ENCODE peak calls at places on chromosome 7, in six cellular contexts. One of them, this sample, is unnamed.

GRCh38 chr7:50216626-50217025 is 87.9 kb upstream of the IKZF1 start:
- DNase-seq in fibroblast of the aortic adventitia: no peak
- DNase-seq in kidney: no peak
- DNase-seq in keratinocyte: no peak
- DNase-seq in AG09319: no peak
- DNase-seq in cardiac fibroblast: no peak
- DNase-seq in this sample: no peak

GRCh38 chr7:57220746-57221145 is 88.5 kb upstream of the ZNF479 start:
- DNase-seq in keratinocyte: no peak
- DNase-seq in kidney: peak
- DNase-seq in cardiac fibroblast: no peak
- DNase-seq in fibroblast of the aortic adventitia: no peak
- DNase-seq in AG09319: no peak
- DNase-seq in this sample: no peak

GRCh38 chr7:77655836-77656455 is 40.3 kb upstream of the RSBN1L start:
- DNase-seq in kidney: no peak
- DNase-seq in AG09319: no peak
- DNase-seq in keratinocyte: no peak
- DNase-seq in fibroblast of the aortic adventitia: no peak
- DNase-seq in cardiac fibroblast: peak
- DNase-seq in this sample: no peak

GRCh38 chr7:21256310-21256877 is 171.5 kb upstream of the SP4 start:
- DNase-seq in kidney: no peak
- DNase-seq in AG09319: no peak
- DNase-seq in keratinocyte: no peak
- DNase-seq in cardiac fibroblast: peak
- DNase-seq in fibroblast of the aortic adventitia: peak
- DNase-seq in this sample: peak

GRCh38 chr7:69781412-69781846 is 183.2 kb downstream of the AUTS2 start:
- DNase-seq in keratinocyte: no peak
- DNase-seq in cardiac fibroblast: no peak
- DNase-seq in kidney: no peak
- DNase-seq in fibroblast of the aortic adventitia: peak
- DNase-seq in AG09319: no peak
- DNase-seq in this sample: no peak

GRCh38 chr7:115230882-115231508 is 309.1 kb downstream of the MDFIC start:
- DNase-seq in fibroblast of the aortic adventitia: peak
- DNase-seq in kidney: no peak
- DNase-seq in AG09319: peak
- DNase-seq in cardiac fibroblast: peak
- DNase-seq in keratinocyte: peak
- DNase-seq in this sample: no peak

GRCh38 chr7:46714904-46715303 is 793.8 kb upstream of the IGFBP3 start:
- DNase-seq in fibroblast of the aortic adventitia: no peak
- DNase-seq in kidney: no peak
- DNase-seq in keratinocyte: no peak
- DNase-seq in cardiac fibroblast: no peak
- DNase-seq in AG09319: no peak
- DNase-seq in this sample: no peak

GRCh38 chr7:114622189-114622588 is 207.6 kb downstream of the FOXP2 start:
- DNase-seq in kidney: no peak
- DNase-seq in fibroblast of the aortic adventitia: no peak
- DNase-seq in keratinocyte: no peak
- DNase-seq in cardiac fibroblast: no peak
- DNase-seq in AG09319: no peak
- DNase-seq in this sample: no peak

GRCh38 chr7:141114141-141114664 is 40.3 kb downstream of the TMEM178B start:
- DNase-seq in cardiac fibroblast: no peak
- DNase-seq in fibroblast of the aortic adventitia: no peak
- DNase-seq in AG09319: no peak
- DNase-seq in keratinocyte: no peak
- DNase-seq in kidney: no peak
- DNase-seq in this sample: no peak

GRCh38 chr7:141001122-141001521 is 13.6 kb downstream of the MRPS33 start:
- DNase-seq in cardiac fibroblast: no peak
- DNase-seq in kidney: no peak
- DNase-seq in keratinocyte: no peak
- DNase-seq in AG09319: no peak
- DNase-seq in fibroblast of the aortic adventitia: no peak
- DNase-seq in this sample: no peak

GRCh38 chr7:23012797-23013714 is 874 bp downstream of the HYCC1 start:
- DNase-seq in AG09319: no peak
- DNase-seq in kidney: peak
- DNase-seq in keratinocyte: no peak
- DNase-seq in cardiac fibroblast: peak
- DNase-seq in fibroblast of the aortic adventitia: peak
- DNase-seq in this sample: peak

GRCh38 chr7:65804887-65805286 is 68.0 kb upstream of the VKORC1L1 start:
- DNase-seq in kidney: no peak
- DNase-seq in cardiac fibroblast: no peak
- DNase-seq in AG09319: no peak
- DNase-seq in fibroblast of the aortic adventitia: no peak
- DNase-seq in keratinocyte: no peak
- DNase-seq in this sample: no peak

GRCh38 chr7:44313621-44314031 is 11.8 kb downstream of the CAMK2B start:
- DNase-seq in keratinocyte: no peak
- DNase-seq in cardiac fibroblast: no peak
- DNase-seq in AG09319: no peak
- DNase-seq in kidney: no peak
- DNase-seq in fibroblast of the aortic adventitia: no peak
- DNase-seq in this sample: no peak

GRCh38 chr7:47600199-47601118 is 18.5 kb upstream of the TNS3 start:
- DNase-seq in kidney: no peak
- DNase-seq in cardiac fibroblast: peak
- DNase-seq in AG09319: no peak
- DNase-seq in keratinocyte: no peak
- DNase-seq in fibroblast of the aortic adventitia: peak
- DNase-seq in this sample: no peak

DNA sequence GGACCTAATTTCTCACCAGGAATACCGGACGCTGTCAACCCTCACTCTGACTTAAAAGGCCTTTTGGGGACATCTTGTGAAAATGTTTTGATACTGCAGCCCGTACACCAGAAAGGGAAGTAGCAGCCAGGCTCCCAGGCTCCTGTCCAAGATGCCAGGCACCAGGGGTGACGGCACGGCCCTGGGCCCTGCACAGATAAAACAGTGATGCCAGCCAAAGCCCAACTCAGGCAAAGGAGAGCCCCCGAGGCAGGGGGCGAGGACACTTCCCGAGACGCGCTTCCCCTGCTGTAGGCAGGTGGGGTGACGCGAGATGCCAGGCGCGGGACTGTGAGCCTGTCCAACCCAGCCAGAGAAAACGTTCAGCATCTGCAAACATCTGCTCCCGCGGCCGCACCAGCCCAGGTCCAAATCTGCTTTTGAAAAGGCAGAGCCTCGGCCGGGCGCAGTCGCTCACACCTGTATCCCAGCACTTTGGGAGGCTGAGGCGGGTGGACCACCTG is 15.7 kb downstream of the ZFAND2A start:
- DNase-seq in keratinocyte: no peak
- DNase-seq in cardiac fibroblast: peak
- DNase-seq in fibroblast of the aortic adventitia: peak
- DNase-seq in AG09319: no peak
- DNase-seq in kidney: peak
- DNase-seq in this sample: no peak
- TF ChIP-seq CTCF in keratinocyte: no peak
- TF ChIP-seq CTCF in cardiac fibroblast: no peak
- TF ChIP-seq CTCF in fibroblast of the aortic adventitia: no peak
- TF ChIP-seq CTCF in AG09319: peak
- TF ChIP-seq CTCF in kidney: no peak
- TF ChIP-seq CTCF in this sample: no peak

GRCh38 chr7:117157871-117158209 is 165.0 kb downstream of the WNT2 start:
- DNase-seq in keratinocyte: no peak
- DNase-seq in fibroblast of the aortic adventitia: no peak
- DNase-seq in kidney: no peak
- DNase-seq in AG09319: no peak
- DNase-seq in cardiac fibroblast: no peak
- DNase-seq in this sample: no peak

GRCh38 chr7:117155694-117156093 is 167.2 kb downstream of the WNT2 start:
- DNase-seq in fibroblast of the aortic adventitia: no peak
- DNase-seq in kidney: no peak
- DNase-seq in cardiac fibroblast: no peak
- DNase-seq in AG09319: no peak
- DNase-seq in keratinocyte: no peak
- DNase-seq in this sample: no peak

GRCh38 chr7:117158941-117159705 is 163.7 kb downstream of the WNT2 start:
- DNase-seq in cardiac fibroblast: peak
- DNase-seq in fibroblast of the aortic adventitia: peak
- DNase-seq in kidney: no peak
- DNase-seq in keratinocyte: no peak
- DNase-seq in AG09319: no peak
- DNase-seq in this sample: no peak

GRCh38 chr7:117154721-117155120 is 168.1 kb downstream of the WNT2 start:
- DNase-seq in AG09319: no peak
- DNase-seq in kidney: no peak
- DNase-seq in fibroblast of the aortic adventitia: no peak
- DNase-seq in keratinocyte: no peak
- DNase-seq in cardiac fibroblast: no peak
- DNase-seq in this sample: no peak

GRCh38 chr7:117157121-117157870 is 165.6 kb downstream of the WNT2 start:
- DNase-seq in keratinocyte: no peak
- DNase-seq in AG09319: peak
- DNase-seq in cardiac fibroblast: peak
- DNase-seq in fibroblast of the aortic adventitia: peak
- DNase-seq in kidney: no peak
- DNase-seq in this sample: no peak
- TF ChIP-seq CTCF in keratinocyte: peak
- TF ChIP-seq CTCF in AG09319: peak
- TF ChIP-seq CTCF in cardiac fibroblast: peak
- TF ChIP-seq CTCF in fibroblast of the aortic adventitia: peak
- TF ChIP-seq CTCF in kidney: no peak
- TF ChIP-seq CTCF in this sample: no peak

DNA sequence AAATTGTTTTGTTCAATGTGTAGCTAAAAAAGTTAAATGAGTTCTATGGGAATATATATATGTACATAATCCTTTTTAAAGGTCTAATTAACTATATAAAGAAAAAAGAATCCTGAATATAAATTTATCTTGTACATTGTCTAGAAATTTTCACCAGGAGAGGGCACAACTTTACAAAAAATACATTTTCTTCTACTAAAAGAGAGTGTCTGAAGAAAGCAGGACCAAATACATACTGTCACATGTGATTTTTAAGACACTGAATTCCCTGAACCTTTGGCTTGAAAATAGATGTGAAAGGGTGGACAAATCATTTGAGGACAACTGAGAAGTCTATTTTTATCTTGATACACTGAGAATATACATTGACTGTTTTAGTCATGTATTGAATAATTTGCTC is 204.3 kb downstream of the DGKB start:
- DNase-seq in cardiac fibroblast: peak
- DNase-seq in fibroblast of the aortic adventitia: peak
- DNase-seq in AG09319: no peak
- DNase-seq in keratinocyte: no peak
- DNase-seq in kidney: no peak
- DNase-seq in this sample: no peak
- TF ChIP-seq CTCF in cardiac fibroblast: no peak
- TF ChIP-seq CTCF in fibroblast of the aortic adventitia: no peak
- TF ChIP-seq CTCF in AG09319: peak
- TF ChIP-seq CTCF in keratinocyte: no peak
- TF ChIP-seq CTCF in kidney: no peak
- TF ChIP-seq CTCF in this sample: no peak

GRCh38 chr7:42617781-42618457 is 294.0 kb downstream of the C7orf25 start:
- DNase-seq in cardiac fibroblast: no peak
- DNase-seq in AG09319: no peak
- DNase-seq in keratinocyte: no peak
- DNase-seq in fibroblast of the aortic adventitia: no peak
- DNase-seq in kidney: peak
- DNase-seq in this sample: no peak

GRCh38 chr7:42621543-42622219 is 290.2 kb downstream of the C7orf25 start:
- DNase-seq in fibroblast of the aortic adventitia: peak
- DNase-seq in kidney: no peak
- DNase-seq in AG09319: no peak
- DNase-seq in keratinocyte: no peak
- DNase-seq in cardiac fibroblast: no peak
- DNase-seq in this sample: no peak

GRCh38 chr7:42614636-42615035 is 297.2 kb downstream of the C7orf25 start:
- DNase-seq in kidney: no peak
- DNase-seq in fibroblast of the aortic adventitia: no peak
- DNase-seq in cardiac fibroblast: no peak
- DNase-seq in AG09319: no peak
- DNase-seq in keratinocyte: no peak
- DNase-seq in this sample: no peak

GRCh38 chr7:42617071-42617705 is 294.7 kb downstream of the C7orf25 start:
- DNase-seq in fibroblast of the aortic adventitia: no peak
- DNase-seq in AG09319: no peak
- DNase-seq in cardiac fibroblast: peak
- DNase-seq in kidney: no peak
- DNase-seq in keratinocyte: no peak
- DNase-seq in this sample: no peak

GRCh38 chr7:42618649-42619315 is 293.1 kb downstream of the C7orf25 start:
- DNase-seq in AG09319: no peak
- DNase-seq in kidney: no peak
- DNase-seq in keratinocyte: no peak
- DNase-seq in cardiac fibroblast: no peak
- DNase-seq in fibroblast of the aortic adventitia: no peak
- DNase-seq in this sample: no peak
- TF ChIP-seq CTCF in AG09319: no peak
- TF ChIP-seq CTCF in kidney: no peak
- TF ChIP-seq CTCF in keratinocyte: no peak
- TF ChIP-seq CTCF in cardiac fibroblast: no peak
- TF ChIP-seq CTCF in fibroblast of the aortic adventitia: no peak
- TF ChIP-seq CTCF in this sample: no peak

GRCh38 chr7:36475371-36475770 is 85.7 kb downstream of the ANLN start:
- DNase-seq in cardiac fibroblast: no peak
- DNase-seq in AG09319: no peak
- DNase-seq in kidney: no peak
- DNase-seq in fibroblast of the aortic adventitia: no peak
- DNase-seq in keratinocyte: no peak
- DNase-seq in this sample: peak

GRCh38 chr7:36475011-36475342 is 85.3 kb downstream of the ANLN start:
- DNase-seq in kidney: no peak
- DNase-seq in cardiac fibroblast: no peak
- DNase-seq in keratinocyte: no peak
- DNase-seq in AG09319: no peak
- DNase-seq in fibroblast of the aortic adventitia: no peak
- DNase-seq in this sample: no peak

GRCh38 chr7:36472141-36472729 is 82.6 kb downstream of the ANLN start:
- DNase-seq in kidney: no peak
- DNase-seq in cardiac fibroblast: no peak
- DNase-seq in fibroblast of the aortic adventitia: no peak
- DNase-seq in AG09319: no peak
- DNase-seq in keratinocyte: no peak
- DNase-seq in this sample: no peak

GRCh38 chr7:36474283-36475010 is 84.8 kb downstream of the ANLN start:
- DNase-seq in kidney: no peak
- DNase-seq in fibroblast of the aortic adventitia: peak
- DNase-seq in AG09319: no peak
- DNase-seq in cardiac fibroblast: peak
- DNase-seq in keratinocyte: no peak
- DNase-seq in this sample: peak

GRCh38 chr7:36473454-36474282 is 84.0 kb downstream of the ANLN start:
- DNase-seq in cardiac fibroblast: peak
- DNase-seq in kidney: no peak
- DNase-seq in keratinocyte: peak
- DNase-seq in AG09319: no peak
- DNase-seq in fibroblast of the aortic adventitia: no peak
- DNase-seq in this sample: peak
- TF ChIP-seq CTCF in cardiac fibroblast: peak
- TF ChIP-seq CTCF in kidney: peak
- TF ChIP-seq CTCF in keratinocyte: peak
- TF ChIP-seq CTCF in AG09319: peak
- TF ChIP-seq CTCF in fibroblast of the aortic adventitia: peak
- TF ChIP-seq CTCF in this sample: no peak

GRCh38 chr7:151339651-151340377 is 1.8 kb upstream of the NUB1 start:
- DNase-seq in AG09319: no peak
- DNase-seq in cardiac fibroblast: no peak
- DNase-seq in fibroblast of the aortic adventitia: no peak
- DNase-seq in kidney: no peak
- DNase-seq in keratinocyte: no peak
- DNase-seq in this sample: peak
- TF ChIP-seq CTCF in AG09319: no peak
- TF ChIP-seq CTCF in cardiac fibroblast: no peak
- TF ChIP-seq CTCF in fibroblast of the aortic adventitia: no peak
- TF ChIP-seq CTCF in kidney: no peak
- TF ChIP-seq CTCF in keratinocyte: no peak
- TF ChIP-seq CTCF in this sample: no peak